ENCODE peak calls at places on chromosome 15, in five cellular contexts. One of them, this sample, is unnamed.

GRCh38 chr15:40291088-40291574 is 8.3 kb upstream of the ANKRD63 start:
- DNase-seq in GM20000: no peak
- DNase-seq in breast epithelium: no peak
- DNase-seq in HFFc6: peak
- DNase-seq in body of pancreas: peak
- DNase-seq in this sample: no peak

GRCh38 chr15:36254446-36254845 is 325.0 kb upstream of the CDIN1 start:
- DNase-seq in GM20000: no peak
- DNase-seq in breast epithelium: no peak
- DNase-seq in HFFc6: no peak
- DNase-seq in body of pancreas: no peak
- DNase-seq in this sample: no peak

GRCh38 chr15:68028137-68028771 is 25.9 kb upstream of the PIAS1 start:
- DNase-seq in GM20000: no peak
- DNase-seq in breast epithelium: no peak
- DNase-seq in HFFc6: peak
- DNase-seq in body of pancreas: no peak
- DNase-seq in this sample: no peak

GRCh38 chr15:84736375-84736774 is 12.0 kb upstream of the ZNF592 start:
- DNase-seq in GM20000: peak
- DNase-seq in breast epithelium: no peak
- DNase-seq in HFFc6: no peak
- DNase-seq in body of pancreas: no peak
- DNase-seq in this sample: peak

GRCh38 chr15:56074866-56075265 is 81.5 kb upstream of the NEDD4 start:
- DNase-seq in GM20000: no peak
- DNase-seq in breast epithelium: no peak
- DNase-seq in HFFc6: no peak
- DNase-seq in body of pancreas: no peak
- DNase-seq in this sample: no peak

GRCh38 chr15:36863551-36863950 is 236.8 kb downstream of the MEIS2 start:
- DNase-seq in GM20000: no peak
- DNase-seq in breast epithelium: no peak
- DNase-seq in HFFc6: no peak
- DNase-seq in body of pancreas: no peak
- DNase-seq in this sample: no peak

GRCh38 chr15:85406916-85407315 is 26.5 kb downstream of the AKAP13 start:
- DNase-seq in GM20000: no peak
- DNase-seq in breast epithelium: no peak
- DNase-seq in HFFc6: peak
- DNase-seq in body of pancreas: no peak
- DNase-seq in this sample: no peak

GRCh38 chr15:47523669-47524068 is 193.6 kb upstream of the SEMA6D start:
- DNase-seq in GM20000: no peak
- DNase-seq in breast epithelium: no peak
- DNase-seq in HFFc6: peak
- DNase-seq in body of pancreas: no peak
- DNase-seq in this sample: no peak

GRCh38 chr15:76151599-76151974 is 91.8 kb downstream of the TMEM266 start:
- DNase-seq in GM20000: no peak
- DNase-seq in breast epithelium: no peak
- DNase-seq in HFFc6: no peak
- DNase-seq in body of pancreas: no peak
- DNase-seq in this sample: no peak

GRCh38 chr15:77546050-77546501 is 86.6 kb downstream of the LINGO1 start:
- DNase-seq in GM20000: no peak
- DNase-seq in breast epithelium: no peak
- DNase-seq in HFFc6: peak
- DNase-seq in body of pancreas: no peak
- DNase-seq in this sample: peak

DNA sequence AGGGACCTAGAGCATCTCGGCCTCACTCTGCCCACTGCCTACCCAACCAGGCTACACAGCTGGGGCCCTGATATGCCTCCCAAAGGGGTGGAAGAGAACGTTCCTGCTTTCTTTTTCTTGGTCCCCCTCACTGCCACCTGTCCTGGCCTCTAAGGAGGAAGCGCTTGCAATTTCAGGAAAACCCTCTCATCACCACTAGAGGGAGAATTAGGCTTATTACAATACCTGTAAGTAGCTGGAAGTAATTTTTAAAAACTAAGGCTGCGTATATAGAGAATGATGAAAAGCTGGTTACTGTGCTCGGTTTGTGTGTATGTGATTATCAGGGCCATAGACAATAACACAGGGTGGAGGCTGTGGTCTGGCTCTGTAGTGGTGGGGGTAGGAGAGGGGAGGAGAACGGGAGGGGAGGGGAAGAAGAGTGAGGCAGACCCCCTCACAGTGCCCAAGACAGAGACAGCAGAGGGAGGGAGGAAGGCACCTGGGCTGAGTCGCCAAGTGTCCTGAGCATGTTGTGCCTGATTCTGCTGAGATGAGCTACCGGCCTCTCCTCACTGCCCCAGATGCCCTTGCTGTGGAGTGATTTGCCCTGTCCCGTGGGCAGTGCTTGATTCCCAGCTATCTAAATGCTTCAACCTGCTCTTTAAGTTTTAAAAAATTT is 3.3 kb downstream of the GABRG3 start:
- DNase-seq in GM20000: no peak
- DNase-seq in breast epithelium: no peak
- DNase-seq in HFFc6: no peak
- DNase-seq in body of pancreas: no peak
- DNase-seq in this sample: no peak
- TF ChIP-seq CTCF in GM20000: no peak
- TF ChIP-seq CTCF in breast epithelium: peak
- TF ChIP-seq CTCF in HFFc6: peak
- TF ChIP-seq CTCF in body of pancreas: no peak
- TF ChIP-seq CTCF in this sample: peak

DNA sequence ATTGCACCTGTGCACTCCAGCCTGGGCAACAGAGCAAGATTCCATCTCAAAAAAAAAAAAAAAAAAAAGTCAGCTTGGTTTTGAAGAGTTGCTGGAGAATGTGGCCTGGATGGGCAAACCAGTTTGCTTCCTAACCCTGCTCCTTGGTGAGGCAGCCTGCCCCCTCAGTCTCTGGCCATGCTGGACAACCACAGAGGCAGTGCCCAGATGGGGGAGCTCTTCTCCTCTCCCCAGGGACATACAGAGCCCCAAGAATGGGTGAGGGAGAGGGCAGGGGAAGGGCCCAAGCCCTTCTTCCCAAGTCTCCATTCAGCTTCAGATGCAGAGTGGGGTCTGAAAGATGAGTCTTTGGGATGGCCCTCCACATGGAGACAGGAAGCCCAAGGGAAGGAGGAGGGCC is 27.9 kb downstream of the CD276 start:
- DNase-seq in GM20000: no peak
- DNase-seq in breast epithelium: no peak
- DNase-seq in HFFc6: no peak
- DNase-seq in body of pancreas: no peak
- DNase-seq in this sample: no peak
- TF ChIP-seq CTCF in GM20000: no peak
- TF ChIP-seq CTCF in breast epithelium: no peak
- TF ChIP-seq CTCF in HFFc6: peak
- TF ChIP-seq CTCF in body of pancreas: no peak
- TF ChIP-seq CTCF in this sample: no peak

GRCh38 chr15:70505971-70506887 is 257.1 kb downstream of the UACA start:
- DNase-seq in GM20000: no peak
- DNase-seq in breast epithelium: no peak
- DNase-seq in HFFc6: no peak
- DNase-seq in body of pancreas: no peak
- DNase-seq in this sample: no peak

GRCh38 chr15:70504305-70504951 is 258.9 kb downstream of the UACA start:
- DNase-seq in GM20000: peak
- DNase-seq in breast epithelium: no peak
- DNase-seq in HFFc6: peak
- DNase-seq in body of pancreas: peak
- DNase-seq in this sample: no peak

GRCh38 chr15:70505411-70505919 is 257.9 kb downstream of the UACA start:
- DNase-seq in GM20000: no peak
- DNase-seq in breast epithelium: no peak
- DNase-seq in HFFc6: peak
- DNase-seq in body of pancreas: no peak
- DNase-seq in this sample: peak

GRCh38 chr15:70503798-70504304 is 259.5 kb downstream of the UACA start:
- DNase-seq in GM20000: no peak
- DNase-seq in breast epithelium: no peak
- DNase-seq in HFFc6: no peak
- DNase-seq in body of pancreas: no peak
- DNase-seq in this sample: no peak

GRCh38 chr15:70504988-70505387 is 258.4 kb downstream of the UACA start:
- DNase-seq in GM20000: no peak
- DNase-seq in breast epithelium: no peak
- DNase-seq in HFFc6: no peak
- DNase-seq in body of pancreas: no peak
- DNase-seq in this sample: no peak
- TF ChIP-seq CTCF in GM20000: no peak
- TF ChIP-seq CTCF in breast epithelium: no peak
- TF ChIP-seq CTCF in HFFc6: no peak
- TF ChIP-seq CTCF in body of pancreas: no peak
- TF ChIP-seq CTCF in this sample: no peak

DNA sequence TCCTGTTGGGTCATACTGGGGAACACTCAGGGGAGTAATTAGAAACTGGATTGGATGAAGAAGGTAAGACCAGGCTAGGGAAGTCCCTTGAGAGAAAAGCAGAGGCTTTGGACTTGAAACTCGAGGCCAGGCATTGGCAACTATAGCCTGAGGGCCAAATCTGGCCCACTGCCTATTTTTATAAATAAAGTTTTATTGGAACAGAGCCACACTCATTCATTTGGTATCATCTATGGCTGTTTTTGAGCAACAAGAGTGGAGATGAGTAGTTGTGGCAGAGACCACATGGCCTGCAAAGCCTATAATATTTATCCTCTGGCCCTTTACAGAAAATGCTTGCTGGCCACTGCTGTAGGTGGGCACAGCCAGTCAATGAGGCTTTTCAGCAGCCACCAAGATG is 301.4 kb downstream of the UACA start:
- DNase-seq in GM20000: no peak
- DNase-seq in breast epithelium: no peak
- DNase-seq in HFFc6: no peak
- DNase-seq in body of pancreas: no peak
- DNase-seq in this sample: no peak
- TF ChIP-seq CTCF in GM20000: no peak
- TF ChIP-seq CTCF in breast epithelium: no peak
- TF ChIP-seq CTCF in HFFc6: no peak
- TF ChIP-seq CTCF in body of pancreas: no peak
- TF ChIP-seq CTCF in this sample: no peak

DNA sequence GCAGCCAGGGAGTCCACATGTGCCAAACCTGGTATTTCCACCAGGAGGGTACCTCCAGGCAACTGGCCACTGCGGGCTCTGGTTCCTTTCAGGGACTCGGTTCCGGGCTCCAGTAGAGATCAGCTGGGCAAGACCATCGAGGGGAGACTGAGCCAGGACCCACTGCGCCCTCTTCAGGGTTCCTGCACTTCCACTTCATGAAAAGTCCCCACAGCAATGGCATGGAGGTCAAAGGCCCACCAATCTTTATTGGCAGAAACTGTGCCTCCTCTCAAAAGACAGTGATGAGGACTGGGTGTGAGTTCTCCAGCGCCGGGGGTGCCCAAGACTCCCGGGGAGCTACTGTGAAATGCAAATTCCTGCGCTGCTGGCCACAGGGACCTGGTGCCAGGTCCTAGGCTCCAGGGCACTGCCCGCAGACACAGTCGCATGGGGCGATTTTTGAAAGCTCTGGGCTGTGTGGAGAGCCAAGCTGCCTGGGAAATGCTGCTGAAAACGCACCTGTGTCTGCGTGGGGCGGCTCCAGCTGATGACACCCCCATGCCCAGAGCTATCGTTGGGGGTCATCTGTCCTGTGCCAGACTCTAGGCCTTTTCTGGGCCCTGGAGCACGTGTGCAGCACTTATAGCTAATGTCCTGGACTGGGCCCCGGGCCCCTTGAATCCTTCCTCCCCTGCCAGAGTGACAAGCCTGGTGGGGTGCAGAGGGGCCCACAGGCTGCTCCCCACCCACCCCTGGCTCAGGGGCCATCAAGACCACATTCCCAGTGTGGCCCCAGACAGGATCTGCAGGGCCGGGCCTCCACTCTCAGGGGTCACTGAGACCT is 144.0 kb downstream of the NSMCE3 start:
- DNase-seq in GM20000: no peak
- DNase-seq in breast epithelium: no peak
- DNase-seq in HFFc6: no peak
- DNase-seq in body of pancreas: no peak
- DNase-seq in this sample: no peak
- TF ChIP-seq CTCF in GM20000: no peak
- TF ChIP-seq CTCF in breast epithelium: no peak
- TF ChIP-seq CTCF in HFFc6: no peak
- TF ChIP-seq CTCF in body of pancreas: no peak
- TF ChIP-seq CTCF in this sample: peak

GRCh38 chr15:66836476-66837030 is 134.5 kb downstream of the SMAD6 start:
- DNase-seq in GM20000: no peak
- DNase-seq in breast epithelium: no peak
- DNase-seq in HFFc6: no peak
- DNase-seq in body of pancreas: no peak
- DNase-seq in this sample: peak

GRCh38 chr15:66838202-66838601 is 136.2 kb downstream of the SMAD6 start:
- DNase-seq in GM20000: no peak
- DNase-seq in breast epithelium: no peak
- DNase-seq in HFFc6: no peak
- DNase-seq in body of pancreas: no peak
- DNase-seq in this sample: no peak

GRCh38 chr15:66840615-66841014 is 138.6 kb downstream of the SMAD6 start:
- DNase-seq in GM20000: no peak
- DNase-seq in breast epithelium: no peak
- DNase-seq in HFFc6: no peak
- DNase-seq in body of pancreas: no peak
- DNase-seq in this sample: no peak

GRCh38 chr15:66839511-66840112 is 137.6 kb downstream of the SMAD6 start:
- DNase-seq in GM20000: no peak
- DNase-seq in breast epithelium: no peak
- DNase-seq in HFFc6: no peak
- DNase-seq in body of pancreas: no peak
- DNase-seq in this sample: no peak

DNA sequence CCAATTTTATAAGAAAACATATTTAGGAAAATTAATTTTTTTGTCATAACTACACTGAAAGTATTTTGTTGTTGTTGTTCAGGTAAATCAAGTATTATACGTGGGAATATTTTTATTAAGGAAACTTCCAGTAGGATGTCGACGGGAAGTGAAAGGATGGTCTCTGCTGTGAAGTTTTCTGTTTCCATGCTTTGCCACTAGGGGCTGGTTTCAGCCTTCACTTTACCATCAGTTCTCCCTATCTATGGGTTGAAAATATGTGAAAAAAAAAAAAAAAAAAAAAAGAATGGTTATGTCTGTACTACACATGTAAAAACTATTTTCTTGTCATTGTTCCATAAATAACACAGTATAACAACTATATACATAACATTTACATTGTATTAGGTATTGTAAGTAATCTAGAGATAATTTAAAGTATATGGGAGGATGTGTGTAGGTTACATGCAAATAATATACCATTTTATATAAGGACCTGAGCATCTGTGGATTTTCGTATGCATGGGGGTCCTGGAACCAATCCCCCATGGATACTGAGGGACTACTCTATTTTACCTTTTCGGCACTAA is 136.7 kb downstream of the SMAD6 start:
- DNase-seq in GM20000: no peak
- DNase-seq in breast epithelium: no peak
- DNase-seq in HFFc6: peak
- DNase-seq in body of pancreas: no peak
- DNase-seq in this sample: no peak
- TF ChIP-seq CTCF in GM20000: no peak
- TF ChIP-seq CTCF in breast epithelium: peak
- TF ChIP-seq CTCF in HFFc6: peak
- TF ChIP-seq CTCF in body of pancreas: peak
- TF ChIP-seq CTCF in this sample: peak

This sample was measured in RWPE2.